ENCODE peak calls at places on chromosome 2, in six cellular contexts. A is ovary; M is effector memory CD4-positive, alpha-beta T cell; V is body of pancreas; P is naive thymus-derived CD4-positive, alpha-beta T cell; N is GM23248. H is an unnamed sample.

GRCh38 chr2:111250448-111251030 is 129.8 kb downstream of the BCL2L11 start:
- DNase-seq in A (no peak), M (no peak), V (no peak), P (no peak), N (peak; percentile 38), H (no peak)

GRCh38 chr2:239693761-239694415 is 293.1 kb upstream of the HDAC4 start:
- DNase-seq in A (no peak), M (no peak), V (no peak), P (no peak), N (no peak), H (no peak)

GRCh38 chr2:73494031-73494430 is 108.4 kb downstream of the ALMS1 start:
- DNase-seq in A (no peak), M (no peak), V (no peak), P (no peak), N (peak; percentile 24), H (no peak)

GRCh38 chr2:63790491-63790890 is 51.2 kb upstream of the UGP2 start:
- DNase-seq in A (no peak), M (no peak), V (no peak), P (no peak), N (peak; percentile 22), H (no peak)

GRCh38 chr2:240304746-240305161 is 130.7 kb upstream of the GPC1 start:
- DNase-seq in A (peak; percentile 7), M (no peak), V (no peak), P (no peak), N (no peak), H (no peak)

GRCh38 chr2:46825231-46825957 is 90.2 kb downstream of the MCFD2 start:
- DNase-seq in A (no peak), M (no peak), V (no peak), P (no peak), N (no peak), H (no peak)

GRCh38 chr2:44351088-44351487 is 10.2 kb downstream of the PREPL start:
- DNase-seq in A (no peak), M (no peak), V (no peak), P (no peak), N (peak; percentile 54), H (no peak)

GRCh38 chr2:7749895-7750559 is 832.8 kb downstream of the RNF144A start:
- DNase-seq in A (no peak), M (no peak), V (no peak), P (no peak), N (no peak), H (no peak)

GRCh38 chr2:171515672-171516298 is 6.5 kb upstream of the CYBRD1 start:
- DNase-seq in A (no peak), M (no peak), V (no peak), P (no peak), N (peak; percentile 91), H (no peak)

GRCh38 chr2:5914831-5915611 is 222.8 kb downstream of the SOX11 start:
- DNase-seq in A (no peak), M (no peak), V (peak; percentile 16), P (no peak), N (peak; percentile 3), H (no peak)

GRCh38 chr2:17166506-17166905 is 351.7 kb downstream of the RAD51AP2 start:
- DNase-seq in A (no peak), M (no peak), V (peak; percentile 17), P (no peak), N (peak; percentile 37), H (no peak)

GRCh38 chr2:29063646-29064372 is 10.5 kb downstream of the PCARE start:
- DNase-seq in A (no peak), M (no peak), V (peak; percentile 43), P (no peak), N (peak; percentile 78), H (no peak)

GRCh38 chr2:161237397-161238263 is 70.6 kb upstream of the PSMD14 start:
- DNase-seq in A (peak; percentile 80), M (no peak), V (peak; percentile 45), P (peak; percentile 37), N (peak; percentile 72), H (peak; percentile 64)

GRCh38 chr2:135043345-135043744 is 3.9 kb downstream of the MAP3K19 start:
- DNase-seq in A (no peak), M (no peak), V (no peak), P (no peak), N (peak; percentile 14), H (no peak)

GRCh38 chr2:12931211-12931844 is 214.6 kb downstream of the TRIB2 start:
- DNase-seq in A (no peak), M (no peak), V (peak; percentile 19), P (no peak), N (peak; percentile 75), H (no peak)

GRCh38 chr2:169772651-169773050 is 26.0 kb upstream of the SSB start:
- DNase-seq in A (no peak), M (no peak), V (no peak), P (no peak), N (no peak), H (no peak)

GRCh38 chr2:65129276-65129612 is 662 bp downstream of the RAB1A start:
- DNase-seq in A (no peak), M (no peak), V (no peak), P (no peak), N (peak; percentile 48), H (peak; percentile 32)

GRCh38 chr2:144703852-144704324 is 184.0 kb upstream of the ZEB2 start:
- DNase-seq in A (no peak), M (no peak), V (peak; percentile 60), P (no peak), N (peak; percentile 86), H (no peak)

GRCh38 chr2:144706671-144707070 is 186.8 kb upstream of the ZEB2 start:
- DNase-seq in A (no peak), M (no peak), V (no peak), P (no peak), N (no peak), H (no peak)

GRCh38 chr2:144702051-144702450 is 182.1 kb upstream of the ZEB2 start:
- DNase-seq in A (no peak), M (no peak), V (peak; percentile 19), P (no peak), N (no peak), H (no peak)

GRCh38 chr2:144705328-144706245 is 185.7 kb upstream of the ZEB2 start:
- DNase-seq in A (no peak), M (no peak), V (no peak), P (no peak), N (peak; percentile 56), H (no peak)

GRCh38 chr2:144704696-144705095 is 184.8 kb upstream of the ZEB2 start:
- DNase-seq in A (no peak), M (no peak), V (no peak), P (no peak), N (no peak), H (no peak)
- H3K4me1 ChIP-seq in A (peaks cover 2% of the 10 kb centered on the region), M (no peaks in the 10 kb centered on the region), V (no peaks in the 10 kb centered on the region), P (no peaks in the 10 kb centered on the region), N (peaks cover 4% of the 10 kb centered on the region), H (no peaks in the 10 kb centered on the region)

GRCh38 chr2:201464547-201464946 is 13.0 kb downstream of the STRADB start:
- DNase-seq in A (no peak), M (no peak), V (no peak), P (no peak), N (no peak), H (no peak)

GRCh38 chr2:201466050-201466660 is 14.6 kb downstream of the STRADB start:
- DNase-seq in A (no peak), M (no peak), V (peak; percentile 44), P (no peak), N (peak; percentile 89), H (no peak)

GRCh38 chr2:201465524-201465971 is 14.0 kb downstream of the STRADB start:
- DNase-seq in A (no peak), M (no peak), V (no peak), P (no peak), N (no peak), H (no peak)

GRCh38 chr2:201470821-201471731 is 19.5 kb downstream of the STRADB start:
- DNase-seq in A (no peak), M (no peak), V (no peak), P (no peak), N (peak; percentile 12), H (no peak)

GRCh38 chr2:201467666-201468065 is 16.1 kb downstream of the STRADB start:
- DNase-seq in A (no peak), M (no peak), V (no peak), P (no peak), N (peak; percentile 19), H (no peak)
- H3K4me1 ChIP-seq in A (no peaks in the 10 kb centered on the region), M (no peaks in the 10 kb centered on the region), V (no peaks in the 10 kb centered on the region), P (no peaks in the 10 kb centered on the region), N (peaks cover 40% of the 10 kb centered on the region), H (no peaks in the 10 kb centered on the region)

GRCh38 chr2:11373096-11373495 is 28.7 kb upstream of the ROCK2 start:
- DNase-seq in A (no peak), M (no peak), V (no peak), P (no peak), N (no peak), H (no peak)
- H3K4me1 ChIP-seq in A (peaks cover 3% of the 10 kb centered on the region), M (no peaks in the 10 kb centered on the region), V (peaks cover 25% of the 10 kb centered on the region), P (no peaks in the 10 kb centered on the region), N (peaks cover 9% of the 10 kb centered on the region), H (no peaks in the 10 kb centered on the region)

GRCh38 chr2:238387376-238387775 is 39.4 kb upstream of the ASB1 start:
- DNase-seq in A (no peak), M (no peak), V (no peak), P (no peak), N (no peak), H (no peak)
- H3K4me1 ChIP-seq in A (no peaks in the 10 kb centered on the region), M (no peaks in the 10 kb centered on the region), V (peaks cover 26% of the 10 kb centered on the region), P (no peaks in the 10 kb centered on the region), N (no peaks in the 10 kb centered on the region), H (no peaks in the 10 kb centered on the region)

GRCh38 chr2:27958711-27959378 is 68.3 kb downstream of the BABAM2 start:
- DNase-seq in A (no peak), M (no peak), V (no peak), P (no peak), N (peak; percentile 44), H (no peak)
- H3K4me1 ChIP-seq in A (peaks cover 3% of the 10 kb centered on the region), M (peaks cover 15% of the 10 kb centered on the region), V (peaks cover 39% of the 10 kb centered on the region), P (peaks cover 25% of the 10 kb centered on the region), N (peaks cover 75% of the 10 kb centered on the region), H (peaks cover 35% of the 10 kb centered on the region)

H was measured in CD8-positive, alpha-beta T cell.